ENCODE peak calls at places on chromosomes 13 and 19, in five cellular contexts. C, L, V, K and Y are unnamed samples.

GRCh38 chr13:64007334-64007733 is 2591.7 kb upstream of the PCDH20 start:
- DNase-seq in K (no peak), L (no peak), V (no peak), C (no peak), Y (no peak)

GRCh38 chr13:52459668-52460067 is 4.4 kb downstream of the CKAP2 start:
- DNase-seq in V (no peak), L (peak; percentile 66), C (no peak), K (no peak), Y (no peak)

GRCh38 chr19:1283207-1283916 is 2.3 kb upstream of the EFNA2 start:
- DNase-seq in L (no peak), K (no peak), C (no peak), V (no peak), Y (no peak)

GRCh38 chr13:113643593-113643992 is 14.4 kb downstream of the ATP4B start:
- DNase-seq in V (no peak), C (no peak), L (no peak), K (no peak), Y (no peak)

GRCh38 chr13:114012141-114012540 is 38.3 kb upstream of the C13orf46 start:
- DNase-seq in K (no peak), L (no peak), V (no peak), C (no peak), Y (no peak)

GRCh38 chr19:9808855-9809646 is 9.8 kb downstream of the FBXL12 start:
- DNase-seq in C (no peak), L (no peak), K (no peak), V (no peak), Y (no peak)

GRCh38 chr13:27012482-27013197 is 159.0 kb downstream of the USP12 start:
- DNase-seq in K (no peak), V (no peak), L (peak; percentile 79), C (no peak), Y (peak; percentile 33)

GRCh38 chr13:48828962-48829405 is 146.7 kb upstream of the FNDC3A start:
- DNase-seq in L (peak; percentile 67), C (no peak), K (no peak), V (no peak), Y (no peak)

GRCh38 chr13:111883571-111884343 is 183.2 kb upstream of the SOX1 start:
- DNase-seq in C (no peak), L (no peak), V (no peak), K (no peak), Y (no peak)

GRCh38 chr19:17052439-17052838 is 22.8 kb downstream of the HAUS8 start:
- DNase-seq in V (peak; percentile 64), K (peak; percentile 35), L (peak; percentile 34), C (peak; percentile 38), Y (no peak)

GRCh38 chr19:1102407-1103106 is 1.2 kb upstream of the GPX4 start:
- DNase-seq in V (peak; percentile 64), C (peak; percentile 83), K (peak; percentile 65), L (peak; percentile 99), Y (peak; percentile 96)

GRCh38 chr13:60351326-60351725 is 45.7 kb upstream of the TDRD3 start:
- DNase-seq in C (no peak), K (no peak), V (no peak), L (peak; percentile 15), Y (no peak)

GRCh38 chr13:46367622-46368327 is 19.3 kb downstream of the RUBCNL start:
- DNase-seq in L (peak; percentile 44), V (no peak), K (no peak), C (no peak), Y (no peak)

GRCh38 chr19:40005670-40006272 is 8.9 kb downstream of the ZNF546 start:
- DNase-seq in V (no peak), C (no peak), K (no peak), L (no peak), Y (no peak)

GRCh38 chr19:1618157-1619093 is 13.2 kb upstream of the UQCR11 start:
- DNase-seq in K (no peak), C (no peak), V (peak; percentile 60), L (peak; percentile 24), Y (no peak)

GRCh38 chr19:15508035-15508710 is at the start of gene CYP4F22:
- DNase-seq in L (no peak), V (no peak), K (no peak), C (no peak), Y (no peak)

GRCh38 chr19:28485300-28485699 is 727.7 kb downstream of the UQCRFS1 start:
- DNase-seq in L (no peak), C (no peak), V (peak; percentile 73), K (no peak), Y (no peak)

GRCh38 chr19:46373573-46374359 is 26.9 kb downstream of the PPP5C start:
- DNase-seq in L (peak; percentile 99), K (peak; percentile 54), V (peak; percentile 94), C (no peak), Y (peak; percentile 99)

GRCh38 chr19:55644191-55644833 is 863 bp downstream of the ZNF581 start:
- DNase-seq in C (no peak), V (no peak), L (no peak), K (no peak), Y (no peak)

GRCh38 chr19:54325194-54325621 is 12.2 kb upstream of the LILRA5 start:
- DNase-seq in C (no peak), K (no peak), V (no peak), L (peak; percentile 10), Y (no peak)

GRCh38 chr19:45558399-45558878 is 26.2 kb downstream of the OPA3 start:
- DNase-seq in K (no peak), C (no peak), V (peak; percentile 77), L (peak; percentile 40), Y (no peak)

GRCh38 chr13:23074054-23074805 is 106.5 kb upstream of the SGCG start:
- DNase-seq in C (peak; percentile 22), L (no peak), V (no peak), K (peak; percentile 33), Y (no peak)

GRCh38 chr13:23067129-23067528 is 113.7 kb upstream of the SGCG start:
- DNase-seq in L (no peak), C (no peak), V (no peak), K (no peak), Y (no peak)

GRCh38 chr13:23069571-23069970 is 111.2 kb upstream of the SGCG start:
- DNase-seq in C (no peak), L (no peak), V (no peak), K (no peak), Y (no peak)
- H3K27ac ChIP-seq in C (no peak overlapping the region), L (no peak overlapping the region), V (no peak overlapping the region), K (no peak overlapping the region), Y (no peak overlapping the region)

DNA sequence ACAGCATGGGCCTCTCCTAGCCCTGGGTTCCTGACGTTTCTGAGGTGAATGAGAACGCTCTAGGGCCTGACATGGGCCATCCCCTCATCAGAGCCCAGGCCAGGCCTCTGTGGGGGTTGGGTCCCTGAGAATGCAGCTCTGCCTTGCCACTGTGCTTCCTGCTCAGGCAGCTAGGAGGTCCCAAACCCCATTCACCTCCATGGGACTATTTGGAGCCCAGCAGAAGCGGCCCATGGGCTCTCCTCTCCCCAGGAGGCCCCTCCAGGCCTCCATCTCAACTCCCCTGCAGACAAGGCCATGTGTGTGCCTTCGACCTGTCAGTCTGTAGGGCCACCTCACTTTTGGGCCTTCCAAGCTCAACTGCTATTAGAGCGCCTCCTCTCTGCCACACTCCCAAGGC is 36.9 kb downstream of the ELL start:
- DNase-seq in V (no peak), K (no peak), C (no peak), L (no peak), Y (no peak)
- H3K27ac ChIP-seq in V (no peak overlapping the region), K (no peak overlapping the region), C (no peak overlapping the region), L (no peak overlapping the region), Y (no peak overlapping the region)

GRCh38 chr13:23620613-23621315 is 50.6 kb downstream of the TNFRSF19 start:
- DNase-seq in C (no peak), V (no peak), K (no peak), L (peak; percentile 16), Y (no peak)
- H3K27ac ChIP-seq in C (no peak overlapping the region), V (no peak overlapping the region), K (no peak overlapping the region), L (peak overlapping the region; percentile 28), Y (peak overlapping the region; percentile 18)

DNA sequence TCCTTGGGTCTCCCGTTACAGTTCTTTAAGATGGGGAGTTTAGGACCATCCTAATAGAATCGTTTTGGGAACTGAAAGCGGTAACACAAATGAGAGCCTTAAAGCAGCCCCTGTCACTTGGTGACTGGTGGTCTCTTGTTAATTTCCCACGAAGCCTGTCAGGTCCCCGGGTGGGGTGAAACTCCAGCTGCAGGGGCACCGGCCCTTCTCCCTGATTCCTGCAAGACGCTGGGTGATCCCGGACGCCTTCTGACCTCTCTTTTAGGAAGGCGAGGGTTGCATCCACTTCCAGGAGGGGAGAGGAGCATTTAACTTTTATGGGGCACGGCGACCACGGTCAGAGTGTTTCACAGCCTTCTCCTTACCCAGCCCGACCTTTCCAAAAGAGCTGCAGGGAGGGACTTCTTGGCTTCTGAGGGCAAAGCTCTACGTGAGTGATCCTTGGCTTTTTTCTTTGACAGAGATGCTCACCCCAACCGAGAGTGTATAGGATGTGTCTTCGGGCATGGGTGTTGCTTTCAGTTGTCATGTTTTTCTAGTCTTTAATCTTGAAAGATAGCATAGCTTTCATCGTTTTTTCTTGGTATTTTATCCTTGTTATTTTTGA is 688 bp downstream of the ZNF225 start:
- DNase-seq in V (peak; percentile 11), C (peak; percentile 18), L (peak; percentile 1), K (no peak), Y (no peak)
- H3K27ac ChIP-seq in V (peak overlapping the region; percentile 83), C (no peak overlapping the region), L (no peak overlapping the region), K (peak overlapping the region; percentile 75), Y (peak overlapping the region; percentile 18)

DNA sequence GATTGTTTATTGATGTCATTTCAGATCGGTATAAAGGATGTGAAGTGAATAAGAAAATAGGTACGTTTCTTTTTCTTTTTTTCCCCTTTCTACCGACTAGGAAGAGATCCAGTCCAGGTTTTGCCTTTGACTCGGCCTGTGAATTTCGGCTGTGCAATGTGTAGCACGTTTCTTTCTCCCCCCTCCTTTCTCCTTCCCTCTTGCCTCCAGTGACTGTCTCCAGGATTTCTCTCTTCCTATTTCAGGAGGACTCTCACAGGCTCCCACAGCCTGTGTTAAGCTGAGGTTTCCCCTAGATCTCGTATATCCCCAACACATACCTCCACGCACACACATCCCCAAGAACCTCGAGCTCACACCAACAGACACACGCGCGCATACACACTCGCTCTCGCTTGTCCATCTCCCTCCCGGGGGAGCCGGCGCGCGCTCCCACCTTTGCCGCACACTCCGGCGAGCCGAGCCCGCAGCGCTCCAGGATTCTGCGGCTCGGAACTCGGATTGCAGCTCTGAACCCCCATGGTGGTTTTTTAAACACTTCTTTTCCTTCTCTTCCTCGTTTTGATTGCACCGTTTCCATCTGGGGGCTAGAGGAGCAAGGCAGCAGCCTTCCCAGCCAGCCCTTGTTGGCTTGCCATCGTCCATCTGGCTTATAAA is at the start of gene GPC6:
- DNase-seq in K (no peak), C (peak; percentile 70), L (peak; percentile 93), V (peak; percentile 18), Y (peak; percentile 44)
- H3K27ac ChIP-seq in K (peak within 1 kb of the TSS; percentile 72), C (peak within 1 kb of the TSS; percentile 76), L (peak within 1 kb of the TSS; percentile 46), V (peak within 1 kb of the TSS; percentile 82), Y (peak within 1 kb of the TSS; percentile 35)

DNA sequence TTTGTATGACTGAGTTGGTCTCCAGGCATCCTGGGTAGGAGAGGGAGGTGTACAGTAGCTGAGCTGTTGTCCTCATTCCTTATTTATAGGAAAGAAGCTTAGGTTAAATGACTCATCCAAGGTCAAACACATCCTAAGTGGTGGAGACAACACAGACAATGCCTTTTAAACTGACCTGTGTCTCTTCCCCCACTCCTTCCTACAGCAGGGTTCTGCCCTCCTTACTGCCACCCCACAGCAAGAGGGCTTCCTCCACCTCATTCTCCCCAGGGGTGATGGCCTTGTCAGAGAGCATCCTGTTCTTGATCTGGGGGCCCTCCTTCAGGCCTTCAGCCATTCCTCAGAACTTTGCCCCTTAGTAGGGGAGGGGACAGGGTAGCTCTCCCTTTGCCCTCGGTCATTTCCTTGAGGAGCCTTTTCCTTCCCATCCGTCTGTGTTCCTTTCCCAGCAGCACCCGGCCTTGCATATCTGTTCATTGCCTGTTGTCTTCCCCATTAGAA is 48.2 kb upstream of the GPI start:
- DNase-seq in V (peak; percentile 23), C (no peak), K (no peak), L (peak; percentile 16), Y (no peak)
- H3K27ac ChIP-seq in V (peak overlapping the region; percentile 55), C (no peak overlapping the region), K (peak overlapping the region; percentile 46), L (no peak overlapping the region), Y (peak overlapping the region; percentile 51)

GRCh38 chr13:107743523-107743922 is 471.8 kb downstream of the LIG4 start:
- DNase-seq in K (no peak), C (no peak), V (no peak), L (no peak), Y (no peak)
- H3K27ac ChIP-seq in K (no peak overlapping the region), C (no peak overlapping the region), V (no peak overlapping the region), L (no peak overlapping the region), Y (no peak overlapping the region)